ENCODE peak calls at places on chromosomes 7 and 10, in nine cellular contexts. B, I, O, G, Q, T, N, C and D are unnamed samples.

GRCh38 chr7:1666779-1667565 is 3.1 kb upstream of the ELFN1 start:
- DNase-seq in B (no peak), I (no peak), O (peak), G (no peak), Q (no peak), T (no peak), N (no peak), C (no peak), D (no peak)

GRCh38 chr10:72419241-72419640 is 64.5 kb upstream of the DNAJB12 start:
- DNase-seq in B (no peak), I (no peak), O (no peak), G (no peak), Q (no peak), T (no peak), N (no peak), C (no peak), D (no peak)

GRCh38 chr7:89607797-89608196 is 546.5 kb upstream of the STEAP1 start:
- DNase-seq in B (no peak), I (no peak), O (no peak), G (no peak), Q (no peak), T (no peak), N (no peak), C (no peak), D (no peak)

GRCh38 chr7:131212114-131212513 is 115.6 kb upstream of the MKLN1 start:
- DNase-seq in B (peak), I (no peak), O (no peak), G (peak), Q (no peak), T (no peak), N (no peak), C (peak), D (no peak)

GRCh38 chr7:140688341-140688740 is 8.2 kb upstream of the NDUFB2 start:
- DNase-seq in B (no peak), I (no peak), O (no peak), G (no peak), Q (no peak), T (no peak), N (no peak), C (no peak), D (no peak)

GRCh38 chr7:22174574-22174953 is 182.4 kb downstream of the RAPGEF5 start:
- DNase-seq in B (no peak), I (peak), O (no peak), G (no peak), Q (no peak), T (no peak), N (no peak), C (no peak), D (no peak)

GRCh38 chr7:56495165-56495564 is 378.9 kb upstream of the NUPR2 start:
- DNase-seq in B (no peak), I (no peak), O (no peak), G (no peak), Q (no peak), T (no peak), N (no peak), C (no peak), D (no peak)

GRCh38 chr7:139033346-139034114 is 2.3 kb downstream of the ZC3HAV1L start:
- DNase-seq in B (no peak), I (no peak), O (no peak), G (no peak), Q (no peak), T (no peak), N (peak), C (no peak), D (no peak)

GRCh38 chr10:12782537-12782936 is 219.0 kb downstream of the CCDC3 start:
- DNase-seq in B (peak), I (no peak), O (no peak), G (peak), Q (peak), T (no peak), N (no peak), C (no peak), D (peak)

GRCh38 chr10:113665806-113666354 is 2.0 kb upstream of the NRAP start:
- DNase-seq in B (peak), I (peak), O (peak), G (peak), Q (no peak), T (peak), N (no peak), C (peak), D (peak)

GRCh38 chr10:63093227-63093626 is 39.9 kb upstream of the NRBF2 start:
- DNase-seq in B (peak), I (no peak), O (peak), G (no peak), Q (no peak), T (no peak), N (no peak), C (no peak), D (no peak)

GRCh38 chr7:105185290-105186010 is 171.4 kb downstream of the KMT2E start:
- DNase-seq in B (no peak), I (no peak), O (peak), G (peak), Q (no peak), T (no peak), N (no peak), C (no peak), D (no peak)

GRCh38 chr7:152522551-152522950 is 86.7 kb upstream of the KMT2C start:
- DNase-seq in B (no peak), I (peak), O (peak), G (peak), Q (peak), T (no peak), N (no peak), C (no peak), D (peak)

DNA sequence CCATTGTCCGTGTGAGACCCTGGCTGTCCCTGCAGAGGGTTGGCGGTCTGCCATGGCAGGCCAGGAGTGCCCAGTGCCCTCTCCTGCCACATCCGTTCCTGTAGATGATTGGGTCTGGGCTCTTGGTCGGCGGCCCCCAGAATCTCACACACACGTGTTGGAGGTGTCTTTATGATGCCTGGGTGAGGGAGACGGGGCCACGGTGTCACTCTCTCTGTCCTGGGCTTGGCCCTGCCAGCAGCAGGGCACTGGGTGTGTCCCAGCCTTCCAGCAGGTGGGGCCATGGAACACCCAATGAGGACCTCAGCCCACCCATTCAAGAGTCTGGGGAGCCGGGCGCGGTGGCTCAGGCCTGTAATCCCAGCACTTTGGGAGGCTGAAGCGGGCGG is 30.2 kb downstream of the UNC5B start:
- DNase-seq in B (no peak), I (no peak), O (no peak), G (no peak), Q (peak), T (no peak), N (no peak), C (no peak), D (no peak)
- TF ChIP-seq CTCF in B (no peak), I (no peak), O (no peak), G (no peak), Q (peak), T (no peak), N (no peak), C (peak), D (no peak)

GRCh38 chr10:102398172-102399020 is 2.9 kb downstream of the NFKB2 start:
- DNase-seq in B (no peak), I (no peak), O (no peak), G (no peak), Q (no peak), T (no peak), N (no peak), C (no peak), D (no peak)
- H3K4me3 ChIP-seq in B (no peak), I (no peak), O (no peak), G (no peak), Q (peak), T (no peak), N (no peak), C (no peak), D (no peak)

GRCh38 chr7:48943279-48943990 is 19.1 kb downstream of the CDC14C start:
- DNase-seq in B (no peak), I (no peak), O (no peak), G (no peak), Q (no peak), T (no peak), N (no peak), C (no peak), D (no peak)

DNA sequence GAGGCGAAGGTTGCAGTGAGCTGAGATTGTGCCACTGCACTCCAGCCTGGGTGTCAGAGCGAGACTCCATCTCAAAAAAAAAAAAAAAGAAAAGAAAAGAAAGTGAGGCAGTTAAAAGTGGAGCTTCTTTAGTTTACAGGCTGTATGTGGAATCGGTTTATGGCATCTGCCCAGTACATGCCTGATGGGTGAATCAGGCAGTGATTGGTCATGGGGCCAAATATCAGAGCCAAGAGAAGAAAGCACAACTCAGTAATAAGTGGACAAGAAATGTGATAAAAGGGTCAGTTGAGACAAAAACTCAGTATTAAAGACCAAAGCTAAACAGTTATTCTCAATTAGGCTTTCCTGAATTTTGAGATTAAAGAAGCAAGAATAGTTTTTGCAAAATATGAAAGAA is 14.2 kb downstream of the CDC14C start:
- DNase-seq in B (no peak), I (no peak), O (peak), G (peak), Q (no peak), T (no peak), N (no peak), C (peak), D (peak)
- TF ChIP-seq CTCF in B (no peak), I (no peak), O (no peak), G (no peak), Q (no peak), T (no peak), N (no peak), C (no peak), D (no peak)

GRCh38 chr10:128540806-128541739 is 414.9 kb upstream of the MKI67 start:
- DNase-seq in B (no peak), I (no peak), O (no peak), G (no peak), Q (peak), T (no peak), N (no peak), C (no peak), D (no peak)
- H3K4me3 ChIP-seq in B (no peak), I (no peak), O (no peak), G (no peak), Q (peak), T (no peak), N (no peak), C (no peak), D (no peak)

GRCh38 chr7:75756340-75757297 is 15.4 kb downstream of the CCL26 start:
- DNase-seq in B (peak), I (no peak), O (peak), G (peak), Q (no peak), T (no peak), N (no peak), C (peak), D (peak)
- TF ChIP-seq CTCF in B (peak), I (peak), O (peak), G (peak), Q (peak), T (peak), N (peak), C (peak), D (peak)